ENCODE peak calls at places on chromosomes 11 and 22, in five cellular contexts. T, E, A, B and V are unnamed samples.

GRCh38 chr11:134030853-134031252 is 38.0 kb upstream of the JAM3 start:
- DNase-seq in A (no peak), B (no peak), T (no peak), E (no peak), V (no peak)

GRCh38 chr22:42644422-42645340 is 4.3 kb upstream of the ATP5MGL start:
- DNase-seq in E (no peak), T (no peak), A (no peak), B (no peak), V (peak; percentile 49)

GRCh38 chr11:124832571-124832970 is 32.4 kb upstream of the MSANTD2 start:
- DNase-seq in E (peak; percentile 39), B (no peak), T (no peak), A (no peak), V (no peak)

GRCh38 chr11:12746593-12747097 is 72.4 kb downstream of the TEAD1 start:
- DNase-seq in A (peak; percentile 37), B (no peak), E (peak; percentile 82), T (peak; percentile 64), V (peak; percentile 78)

GRCh38 chr11:614583-615452 is 932 bp downstream of the IRF7 start:
- DNase-seq in B (no peak), E (peak; percentile 21), T (no peak), A (no peak), V (peak; percentile 52)

GRCh38 chr11:76030973-76031590 is 175.2 kb downstream of the WNT11 start:
- DNase-seq in A (no peak), T (no peak), B (no peak), E (no peak), V (no peak)

GRCh38 chr22:22248878-22249277 is 4.3 kb downstream of the VPREB1 start:
- DNase-seq in B (no peak), A (no peak), T (no peak), E (no peak), V (no peak)

GRCh38 chr11:1644601-1645356 is 15.2 kb downstream of the KRTAP5-5 start:
- DNase-seq in A (no peak), T (no peak), E (no peak), B (no peak), V (no peak)

GRCh38 chr11:45803981-45804805 is 756 bp upstream of the SLC35C1 start:
- DNase-seq in B (peak; percentile 35), E (peak; percentile 39), T (peak; percentile 51), A (peak; percentile 38), V (peak; percentile 81)

GRCh38 chr22:38347181-38347943 is 30.1 kb upstream of the CSNK1E start:
- DNase-seq in B (no peak), E (no peak), A (no peak), T (no peak), V (no peak)

GRCh38 chr22:48445113-48445827 is 1382.4 kb downstream of the BRD1 start:
- DNase-seq in E (no peak), B (no peak), T (no peak), A (no peak), V (peak; percentile 71)

GRCh38 chr11:73585834-73586575 is 11.9 kb downstream of the FAM168A start:
- DNase-seq in E (peak; percentile 6), A (no peak), T (no peak), B (no peak), V (no peak)

GRCh38 chr22:43862882-43863202 is 529 bp upstream of the SULT4A1 start:
- DNase-seq in B (no peak), T (no peak), E (no peak), A (no peak), V (no peak)

GRCh38 chr11:74671520-74672196 is 59.6 kb downstream of the CHRDL2 start:
- DNase-seq in A (no peak), B (no peak), T (no peak), E (no peak), V (peak; percentile 37)

GRCh38 chr22:24091551-24092420 is 80.7 kb downstream of the CABIN1 start:
- DNase-seq in T (no peak), B (no peak), A (no peak), E (no peak), V (no peak)

GRCh38 chr11:35045219-35045819 is 93.7 kb upstream of the CD44 start:
- DNase-seq in E (no peak), A (no peak), T (no peak), B (no peak), V (no peak)

GRCh38 chr11:68749501-68750196 is 1.7 kb downstream of the TESMIN start:
- DNase-seq in T (no peak), A (peak; percentile 16), E (no peak), B (no peak), V (no peak)